ENCODE peak calls at places on chromosomes 12 and 14, in five cellular contexts. E is mucosa of descending colon; S is NCI-H226; R is IMR-90; W is activated CD4-positive, CD25-positive, alpha-beta regulatory T cell. Q is an unnamed sample.

GRCh38 chr14:74547331-74547927 is 53.9 kb downstream of the ISCA2 start:
- DNase-seq in E (no peak), S (no peak), R (no peak), W (no peak), Q (no peak)

GRCh38 chr12:14384783-14385638 is 19.5 kb downstream of the ATF7IP start:
- DNase-seq in R (peak; percentile 95), E (peak; percentile 82), W (peak; percentile 16), S (peak; percentile 79), Q (peak; percentile 96)

GRCh38 chr12:122203301-122203967 is at the start of gene B3GNT4:
- DNase-seq in W (peak; percentile 27), S (peak; percentile 57), E (peak; percentile 76), R (peak; percentile 26), Q (no peak)

GRCh38 chr12:80979821-80980220 is 42.1 kb upstream of the LIN7A start:
- DNase-seq in E (peak; percentile 34), W (no peak), S (no peak), R (no peak), Q (no peak)

GRCh38 chr12:19287302-19287701 is 152.0 kb upstream of the AEBP2 start:
- DNase-seq in S (no peak), R (no peak), W (no peak), E (no peak), Q (no peak)

GRCh38 chr14:35607380-35607779 is 73.4 kb downstream of the INSM2 start:
- DNase-seq in S (no peak), W (no peak), R (no peak), E (no peak), Q (no peak)

GRCh38 chr12:93591137-93591868 is 18.8 kb downstream of the SOCS2 start:
- DNase-seq in S (peak; percentile 54), R (peak; percentile 87), E (peak; percentile 66), W (peak; percentile 18), Q (peak; percentile 62)

GRCh38 chr12:106416273-106416672 is 58.7 kb downstream of the POLR3B start:
- DNase-seq in S (peak; percentile 40), R (no peak), W (no peak), E (no peak), Q (peak; percentile 69)

GRCh38 chr12:71691504-71692129 is 5.7 kb downstream of the TMEM19 start:
- DNase-seq in E (peak; percentile 43), S (no peak), R (no peak), W (no peak), Q (no peak)

GRCh38 chr14:104099096-104100041 is 13.9 kb downstream of the ASPG start:
- DNase-seq in W (no peak), S (no peak), E (no peak), R (no peak), Q (no peak)

GRCh38 chr14:101133068-101133467 is 229.5 kb upstream of the RTL1 start:
- DNase-seq in S (no peak), E (no peak), W (no peak), R (no peak), Q (no peak)

GRCh38 chr14:100271247-100271939 is 32.4 kb downstream of the YY1 start:
- DNase-seq in W (no peak), E (peak; percentile 87), R (no peak), S (no peak), Q (peak; percentile 11)

GRCh38 chr12:106300761-106301160 is 1.8 kb upstream of the TCP11L2 start:
- DNase-seq in S (no peak), W (no peak), R (no peak), E (no peak), Q (no peak)

GRCh38 chr12:34625116-34625515 is 602.8 kb downstream of the ALG10 start:
- DNase-seq in R (no peak), S (peak; percentile 28), W (no peak), E (no peak), Q (no peak)

GRCh38 chr14:23694085-23694975 is 58.2 kb downstream of the DHRS2 start:
- DNase-seq in W (no peak), S (peak; percentile 46), R (peak; percentile 2), E (no peak), Q (no peak)

GRCh38 chr12:54390176-54390667 is 5.7 kb upstream of the ZNF385A start:
- DNase-seq in S (no peak), E (no peak), R (no peak), W (no peak), Q (no peak)

GRCh38 chr14:103126873-103127304 is 3.6 kb downstream of the TNFAIP2 start:
- DNase-seq in S (no peak), R (no peak), W (no peak), E (peak; percentile 66), Q (no peak)

GRCh38 chr12:78101181-78101876 is 270.6 kb downstream of the NAV3 start:
- DNase-seq in S (no peak), E (no peak), R (no peak), W (no peak), Q (no peak)

Q was measured in astrocyte of the cerebellum.